ENCODE peak calls at places on chromosomes 2 and 18, in nine cellular contexts. U is esophagus squamous epithelium, X is PC-3, Z is transverse colon, T is gastrocnemius medialis, E is pancreas, R is tibial artery, D is A549, K is MM.1S. J is an unnamed sample.

GRCh38 chr2:26008851-26009566 is 24.9 kb upstream of the RAB10 start:
- DNase-seq in Z (peak; percentile 72), E (no peak), R (peak; percentile 80), K (peak; percentile 44), X (peak; percentile 95), D (peak; percentile 91), T (peak; percentile 82), U (no peak), J (no peak)

GRCh38 chr2:103353754-103354153 is 591.9 kb downstream of the TMEM182 start:
- DNase-seq in X (no peak), E (no peak), U (no peak), R (no peak), T (no peak), Z (no peak), D (no peak), K (no peak), J (no peak)

GRCh38 chr2:236001854-236002253 is 166.3 kb downstream of the GBX2 start:
- DNase-seq in U (no peak), K (no peak), R (no peak), D (no peak), Z (no peak), X (no peak), T (no peak), E (no peak), J (no peak)

GRCh38 chr2:129912066-129912820 is 67.2 kb upstream of the RAB6C start:
- DNase-seq in Z (no peak), R (peak; percentile 51), X (no peak), K (no peak), E (peak; percentile 51), D (no peak), U (no peak), T (no peak), J (no peak)

GRCh38 chr2:147040585-147041494 is 804.0 kb upstream of the ACVR2A start:
- DNase-seq in Z (no peak), U (no peak), K (no peak), X (no peak), T (no peak), E (no peak), R (no peak), D (no peak), J (no peak)

GRCh38 chr2:234702731-234703225 is 205.9 kb upstream of the ARL4C start:
- DNase-seq in K (no peak), Z (no peak), T (no peak), E (no peak), U (no peak), R (no peak), D (peak; percentile 28), X (peak; percentile 48), J (peak; percentile 23)

GRCh38 chr2:97951155-97951670 is 44.5 kb downstream of the TMEM131 start:
- DNase-seq in T (no peak), K (no peak), Z (no peak), X (peak; percentile 10), D (no peak), E (no peak), R (no peak), U (no peak), J (no peak)

GRCh38 chr2:222427606-222428320 is 3.4 kb downstream of the SGPP2 start:
- DNase-seq in E (no peak), X (no peak), Z (peak; percentile 63), R (no peak), U (no peak), K (no peak), T (no peak), D (peak; percentile 21), J (no peak)

GRCh38 chr2:168343586-168343985 is 96.2 kb upstream of the STK39 start:
- DNase-seq in X (peak; percentile 30), K (no peak), Z (no peak), T (no peak), D (no peak), U (no peak), R (no peak), E (no peak), J (no peak)

GRCh38 chr2:200130762-200131166 is 175.4 kb downstream of the MAIP1 start:
- DNase-seq in X (peak; percentile 82), R (no peak), E (no peak), U (no peak), D (peak; percentile 30), T (no peak), K (no peak), Z (no peak), J (no peak)

GRCh38 chr2:205998601-205999000 is 87.4 kb downstream of the INO80D start:
- DNase-seq in R (no peak), U (no peak), K (no peak), Z (no peak), X (no peak), D (no peak), E (no peak), T (no peak), J (no peak)

GRCh38 chr18:58405107-58405898 is 223.6 kb downstream of the ALPK2 start:
- DNase-seq in D (no peak), X (no peak), U (no peak), K (no peak), E (no peak), R (peak; percentile 47), T (no peak), Z (no peak), J (no peak)

GRCh38 chr2:25867389-25868003 is 10.8 kb downstream of the ASXL2 start:
- DNase-seq in T (no peak), Z (no peak), R (no peak), K (no peak), E (no peak), U (no peak), X (no peak), D (no peak), J (no peak)

GRCh38 chr2:155546715-155547555 is 785.6 kb downstream of the NR4A2 start:
- DNase-seq in K (no peak), D (no peak), R (no peak), T (no peak), U (no peak), X (no peak), Z (no peak), E (no peak), J (peak; percentile 7)
- H3K4me3 ChIP-seq in K (no peak overlapping the region), D (no peak overlapping the region), R (peak overlapping the region; percentile 39), T (no peak overlapping the region), U (peak overlapping the region; percentile 5), X (peak overlapping the region; percentile 35), Z (no peak overlapping the region), E (no peak overlapping the region), J (peak overlapping the region; percentile 48)

GRCh38 chr2:109607766-109608165 is 6.0 kb downstream of the SEPTIN10 start:
- DNase-seq in X (peak; percentile 20), U (no peak), R (no peak), K (no peak), D (no peak), E (no peak), T (no peak), Z (no peak), J (no peak)
- H3K4me1 ChIP-seq in X (peaks cover 63% of the 10 kb centered on the region), U (peaks cover 92% of the 10 kb centered on the region), R (peaks cover 84% of the 10 kb centered on the region), K (peaks cover 22% of the 10 kb centered on the region), D (peaks cover 69% of the 10 kb centered on the region), E (no peaks in the 10 kb centered on the region), T (peaks cover 4% of the 10 kb centered on the region), Z (peaks cover 12% of the 10 kb centered on the region), J (no peaks in the 10 kb centered on the region)

DNA sequence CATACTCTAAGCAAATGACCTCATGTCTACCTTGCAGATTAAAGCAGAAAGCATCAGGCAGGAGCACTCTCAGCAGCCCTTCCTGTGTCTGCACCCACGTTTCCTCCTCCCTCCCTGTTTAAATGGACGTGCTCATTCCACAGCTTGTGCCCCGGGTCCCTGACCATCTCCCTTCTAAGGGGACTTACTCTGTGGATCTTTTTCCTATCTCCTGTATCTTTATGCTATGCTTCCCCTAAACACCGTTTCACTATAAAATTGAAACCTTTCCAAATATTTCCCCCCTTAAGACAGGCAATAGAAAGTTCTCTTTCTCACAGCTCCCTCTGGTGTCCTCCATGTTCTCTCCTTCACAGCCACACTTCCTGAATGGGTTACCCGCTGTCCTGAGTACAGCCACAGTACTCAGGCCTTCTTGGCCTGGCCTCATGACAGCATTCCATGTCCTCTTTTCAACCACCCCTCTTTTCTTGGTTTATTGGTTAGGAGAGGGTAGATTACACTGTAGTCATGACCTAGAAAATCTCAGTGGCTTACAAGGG is 41.1 kb downstream of the TMEM185B start:
- DNase-seq in K (no peak), X (no peak), D (no peak), U (no peak), E (no peak), Z (no peak), R (no peak), T (no peak), J (no peak)
- H3K4me3 ChIP-seq in K (no peak overlapping the region), X (no peak overlapping the region), D (no peak overlapping the region), U (no peak overlapping the region), E (no peak overlapping the region), Z (no peak overlapping the region), R (no peak overlapping the region), T (no peak overlapping the region), J (no peak overlapping the region)

GRCh38 chr2:238866656-238867277 is 18.9 kb downstream of the TWIST2 start:
- DNase-seq in X (no peak), E (peak; percentile 34), T (no peak), U (no peak), R (peak; percentile 61), K (no peak), D (no peak), Z (no peak), J (no peak)
- H3K4me1 ChIP-seq in X (peaks cover 31% of the 10 kb centered on the region), E (no peaks in the 10 kb centered on the region), T (peaks cover 20% of the 10 kb centered on the region), U (peaks cover 61% of the 10 kb centered on the region), R (peaks cover 67% of the 10 kb centered on the region), K (no peaks in the 10 kb centered on the region), D (peaks cover 75% of the 10 kb centered on the region), Z (peaks cover 42% of the 10 kb centered on the region), J (no peaks in the 10 kb centered on the region)

GRCh38 chr2:113181491-113182051 is 7.8 kb downstream of the PSD4 start:
- DNase-seq in R (peak; percentile 43), Z (no peak), E (no peak), D (no peak), X (no peak), T (no peak), U (no peak), K (no peak), J (no peak)
- H3K4me3 ChIP-seq in R (no peak overlapping the region), Z (no peak overlapping the region), E (no peak overlapping the region), D (no peak overlapping the region), X (no peak overlapping the region), T (no peak overlapping the region), U (no peak overlapping the region), K (no peak overlapping the region), J (no peak overlapping the region)

GRCh38 chr2:238415893-238416292 is 10.8 kb upstream of the ASB1 start:
- DNase-seq in K (no peak), E (no peak), R (no peak), D (no peak), T (no peak), U (no peak), X (no peak), Z (no peak), J (no peak)
- H3K4me1 ChIP-seq in K (peaks cover 16% of the 10 kb centered on the region), E (no peaks in the 10 kb centered on the region), R (peaks cover 13% of the 10 kb centered on the region), D (no peaks in the 10 kb centered on the region), T (peaks cover 14% of the 10 kb centered on the region), U (peaks cover 19% of the 10 kb centered on the region), X (peaks cover 4% of the 10 kb centered on the region), Z (peaks cover 14% of the 10 kb centered on the region), J (no peaks in the 10 kb centered on the region)

DNA sequence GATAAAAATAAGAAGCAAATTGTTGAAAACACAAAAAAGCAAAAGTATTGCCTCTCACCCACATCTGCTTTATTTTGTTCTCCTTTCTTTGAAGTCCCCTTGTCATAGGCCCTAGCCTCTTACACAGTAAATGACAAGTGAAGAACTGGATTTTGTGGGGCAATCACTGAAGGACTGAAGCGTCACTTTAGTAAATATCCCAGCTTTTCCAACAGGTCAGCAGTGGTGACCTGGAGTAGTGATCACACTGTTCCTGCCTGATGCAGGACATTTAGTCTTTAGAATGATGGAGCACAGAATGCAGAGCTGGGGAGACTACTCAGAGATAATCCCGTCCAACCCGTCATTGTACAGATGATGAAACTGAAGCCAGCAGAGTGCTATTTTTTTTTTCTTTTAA is 28.1 kb upstream of the TDRD15 start:
- DNase-seq in K (no peak), Z (no peak), R (no peak), E (no peak), D (no peak), T (no peak), U (no peak), X (no peak), J (no peak)
- H3K4me3 ChIP-seq in K (no peak overlapping the region), Z (no peak overlapping the region), R (no peak overlapping the region), E (no peak overlapping the region), D (no peak overlapping the region), T (no peak overlapping the region), U (no peak overlapping the region), X (no peak overlapping the region), J (no peak overlapping the region)